ENCODE peak calls at places on chromosomes 7 and 10, in eight cellular contexts. One of them, this sample, is unnamed. For H3K4me1, the result is how much of the 10 kb centered on the place peaks cover.

GRCh38 chr7:135743907-135744789 is 4.5 kb downstream of the FAM180A start:
- DNase-seq in cardiac muscle cell: peak
- DNase-seq in PC-3: no peak
- DNase-seq in tibial artery: peak
- DNase-seq in fibroblast of lung: peak
- DNase-seq in effector memory CD4-positive, alpha-beta T cell: no peak
- DNase-seq in Peyer's patch: no peak
- DNase-seq in adipocyte: peak
- DNase-seq in this sample: no peak

GRCh38 chr7:138468244-138469123 is 8.4 kb downstream of the TRIM24 start:
- DNase-seq in cardiac muscle cell: peak
- DNase-seq in tibial artery: no peak
- DNase-seq in Peyer's patch: no peak
- DNase-seq in fibroblast of lung: no peak
- DNase-seq in PC-3: no peak
- DNase-seq in effector memory CD4-positive, alpha-beta T cell: no peak
- DNase-seq in adipocyte: no peak
- DNase-seq in this sample: no peak

GRCh38 chr10:14820010-14820774 is 17.6 kb downstream of the CDNF start:
- DNase-seq in fibroblast of lung: peak
- DNase-seq in effector memory CD4-positive, alpha-beta T cell: no peak
- DNase-seq in adipocyte: peak
- DNase-seq in tibial artery: no peak
- DNase-seq in cardiac muscle cell: peak
- DNase-seq in PC-3: peak
- DNase-seq in Peyer's patch: no peak
- DNase-seq in this sample: no peak

GRCh38 chr10:91579351-91579985 is 53.4 kb downstream of the PPP1R3C start:
- DNase-seq in tibial artery: no peak
- DNase-seq in Peyer's patch: no peak
- DNase-seq in PC-3: no peak
- DNase-seq in effector memory CD4-positive, alpha-beta T cell: no peak
- DNase-seq in fibroblast of lung: peak
- DNase-seq in adipocyte: peak
- DNase-seq in cardiac muscle cell: no peak
- DNase-seq in this sample: no peak

GRCh38 chr7:117811696-117812095 is 61.5 kb downstream of the CTTNBP2 start:
- DNase-seq in Peyer's patch: no peak
- DNase-seq in fibroblast of lung: no peak
- DNase-seq in effector memory CD4-positive, alpha-beta T cell: no peak
- DNase-seq in tibial artery: no peak
- DNase-seq in adipocyte: no peak
- DNase-seq in PC-3: no peak
- DNase-seq in cardiac muscle cell: no peak
- DNase-seq in this sample: no peak

GRCh38 chr7:90239625-90240228 is 5.2 kb upstream of the CFAP69 start:
- DNase-seq in PC-3: no peak
- DNase-seq in effector memory CD4-positive, alpha-beta T cell: no peak
- DNase-seq in tibial artery: no peak
- DNase-seq in Peyer's patch: no peak
- DNase-seq in adipocyte: no peak
- DNase-seq in cardiac muscle cell: no peak
- DNase-seq in fibroblast of lung: no peak
- DNase-seq in this sample: no peak

GRCh38 chr7:138460649-138461607 is 869 bp downstream of the TRIM24 start:
- DNase-seq in adipocyte: peak
- DNase-seq in effector memory CD4-positive, alpha-beta T cell: peak
- DNase-seq in Peyer's patch: peak
- DNase-seq in tibial artery: peak
- DNase-seq in fibroblast of lung: peak
- DNase-seq in cardiac muscle cell: peak
- DNase-seq in PC-3: peak
- DNase-seq in this sample: peak

GRCh38 chr7:16644987-16645592 is 464 bp downstream of the ANKMY2 start:
- DNase-seq in cardiac muscle cell: peak
- DNase-seq in fibroblast of lung: peak
- DNase-seq in effector memory CD4-positive, alpha-beta T cell: no peak
- DNase-seq in PC-3: no peak
- DNase-seq in Peyer's patch: peak
- DNase-seq in tibial artery: peak
- DNase-seq in adipocyte: peak
- DNase-seq in this sample: no peak

DNA sequence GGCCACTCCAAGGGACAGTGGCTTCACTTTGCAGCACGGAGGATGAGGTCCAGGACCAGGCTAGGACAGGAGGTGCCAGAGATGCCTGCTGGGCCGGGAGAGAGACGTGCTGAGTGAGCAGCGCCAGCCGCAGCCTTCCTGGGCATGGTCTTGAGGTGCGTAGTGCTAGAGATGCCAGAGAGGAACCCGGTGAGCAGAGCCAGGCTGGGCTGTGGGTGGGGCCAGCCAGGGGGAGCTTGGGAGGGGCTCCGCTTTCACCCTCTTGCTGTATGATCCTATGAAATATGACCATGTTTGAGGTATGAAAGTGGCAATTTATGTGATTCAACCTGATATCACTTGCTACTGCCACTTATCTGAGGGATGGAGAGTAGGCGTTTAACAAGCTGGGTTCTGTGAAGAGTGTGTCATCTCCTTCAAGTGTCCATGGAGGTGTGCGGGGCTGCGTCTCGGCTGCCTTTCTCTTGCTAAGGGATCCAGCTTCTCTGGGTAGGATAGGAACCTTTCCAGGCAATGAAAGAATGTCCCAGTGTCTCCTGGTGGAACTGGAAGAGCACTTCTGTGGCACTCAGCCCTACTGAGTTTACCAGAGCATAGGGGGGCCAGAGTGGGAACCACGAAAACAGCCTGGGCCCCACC is 518.4 kb upstream of the FOXK1 start:
- DNase-seq in PC-3: no peak
- DNase-seq in fibroblast of lung: no peak
- DNase-seq in Peyer's patch: no peak
- DNase-seq in tibial artery: no peak
- DNase-seq in cardiac muscle cell: no peak
- DNase-seq in adipocyte: no peak
- DNase-seq in effector memory CD4-positive, alpha-beta T cell: no peak
- DNase-seq in this sample: no peak
- H3K4me3 ChIP-seq in PC-3: no peak
- H3K4me3 ChIP-seq in fibroblast of lung: no peak
- H3K4me3 ChIP-seq in Peyer's patch: no peak
- H3K4me3 ChIP-seq in tibial artery: no peak
- H3K4me3 ChIP-seq in cardiac muscle cell: no peak
- H3K4me3 ChIP-seq in adipocyte: no peak
- H3K4me3 ChIP-seq in effector memory CD4-positive, alpha-beta T cell: no peak
- H3K4me3 ChIP-seq in this sample: no peak

DNA sequence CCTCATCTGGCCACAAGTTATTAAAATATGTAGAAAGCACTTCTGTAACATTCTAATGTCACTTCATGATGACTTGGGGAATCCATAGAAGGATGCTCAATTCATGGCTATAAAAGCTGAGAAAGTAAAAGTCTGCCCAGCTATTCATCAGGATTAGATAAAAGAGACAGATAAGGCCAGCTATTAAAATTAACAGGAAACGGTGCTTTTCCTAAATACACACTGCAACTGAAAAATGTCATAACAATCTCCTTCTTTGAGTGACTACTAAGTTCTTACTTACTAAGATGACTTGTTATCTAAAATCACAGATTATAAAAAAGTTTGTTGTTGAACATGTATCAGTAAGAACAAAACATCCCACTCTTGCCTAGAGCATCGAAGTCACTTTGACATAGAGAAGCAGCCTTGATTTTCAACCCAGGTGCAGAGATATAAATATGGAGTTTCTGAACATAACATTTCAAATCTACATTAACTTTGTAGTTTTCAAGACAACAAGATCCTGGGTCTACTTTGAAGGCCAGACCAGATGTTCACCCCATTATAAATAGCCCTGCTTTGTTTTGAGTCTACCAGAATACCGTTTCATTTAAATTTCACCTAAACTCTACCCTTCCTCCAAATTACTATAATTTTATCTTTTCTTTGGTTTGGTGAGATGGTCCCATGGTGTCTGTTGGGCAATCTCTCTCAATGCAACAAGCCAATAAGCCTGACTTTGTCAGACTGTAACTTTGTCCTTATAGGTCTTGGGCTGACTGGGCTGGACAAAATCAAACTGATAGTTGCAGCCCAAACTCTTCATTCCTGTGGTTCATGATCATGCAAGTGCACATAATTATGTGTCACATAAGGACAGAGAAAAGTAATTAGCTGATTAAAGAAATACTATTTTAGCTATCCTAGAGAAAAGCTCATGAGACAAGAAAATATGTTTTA is 24.0 kb downstream of the HYCC1 start:
- DNase-seq in Peyer's patch: no peak
- DNase-seq in PC-3: no peak
- DNase-seq in effector memory CD4-positive, alpha-beta T cell: no peak
- DNase-seq in tibial artery: no peak
- DNase-seq in cardiac muscle cell: peak
- DNase-seq in adipocyte: no peak
- DNase-seq in fibroblast of lung: peak
- DNase-seq in this sample: no peak
- H3K4me1 ChIP-seq in Peyer's patch: under half
- H3K4me1 ChIP-seq in PC-3: under half
- H3K4me1 ChIP-seq in effector memory CD4-positive, alpha-beta T cell: under half
- H3K4me1 ChIP-seq in tibial artery: under half
- H3K4me1 ChIP-seq in cardiac muscle cell: under half
- H3K4me1 ChIP-seq in adipocyte: under half
- H3K4me1 ChIP-seq in fibroblast of lung: under half
- H3K4me1 ChIP-seq in this sample: under half

GRCh38 chr7:27113991-27114866 is 11.7 kb upstream of the HOXA2 start:
- DNase-seq in fibroblast of lung: peak
- DNase-seq in cardiac muscle cell: no peak
- DNase-seq in adipocyte: no peak
- DNase-seq in tibial artery: peak
- DNase-seq in Peyer's patch: no peak
- DNase-seq in effector memory CD4-positive, alpha-beta T cell: no peak
- DNase-seq in PC-3: peak
- DNase-seq in this sample: no peak

GRCh38 chr7:27111753-27112277 is 9.3 kb upstream of the HOXA2 start:
- DNase-seq in effector memory CD4-positive, alpha-beta T cell: no peak
- DNase-seq in PC-3: no peak
- DNase-seq in Peyer's patch: no peak
- DNase-seq in tibial artery: no peak
- DNase-seq in adipocyte: no peak
- DNase-seq in fibroblast of lung: no peak
- DNase-seq in cardiac muscle cell: no peak
- DNase-seq in this sample: no peak

GRCh38 chr7:27112960-27113949 is 10.8 kb upstream of the HOXA2 start:
- DNase-seq in tibial artery: peak
- DNase-seq in adipocyte: no peak
- DNase-seq in cardiac muscle cell: no peak
- DNase-seq in Peyer's patch: no peak
- DNase-seq in PC-3: peak
- DNase-seq in effector memory CD4-positive, alpha-beta T cell: no peak
- DNase-seq in fibroblast of lung: peak
- DNase-seq in this sample: no peak

GRCh38 chr7:27110977-27111752 is 8.7 kb upstream of the HOXA2 start:
- DNase-seq in cardiac muscle cell: no peak
- DNase-seq in PC-3: peak
- DNase-seq in tibial artery: no peak
- DNase-seq in effector memory CD4-positive, alpha-beta T cell: no peak
- DNase-seq in Peyer's patch: no peak
- DNase-seq in adipocyte: no peak
- DNase-seq in fibroblast of lung: peak
- DNase-seq in this sample: no peak

GRCh38 chr7:27112361-27112760 is 9.9 kb upstream of the HOXA2 start:
- DNase-seq in Peyer's patch: no peak
- DNase-seq in adipocyte: no peak
- DNase-seq in fibroblast of lung: no peak
- DNase-seq in effector memory CD4-positive, alpha-beta T cell: no peak
- DNase-seq in PC-3: peak
- DNase-seq in tibial artery: no peak
- DNase-seq in cardiac muscle cell: no peak
- DNase-seq in this sample: no peak
- H3K4me3 ChIP-seq in Peyer's patch: no peak
- H3K4me3 ChIP-seq in adipocyte: peak
- H3K4me3 ChIP-seq in fibroblast of lung: peak
- H3K4me3 ChIP-seq in effector memory CD4-positive, alpha-beta T cell: no peak
- H3K4me3 ChIP-seq in PC-3: peak
- H3K4me3 ChIP-seq in tibial artery: peak
- H3K4me3 ChIP-seq in cardiac muscle cell: no peak
- H3K4me3 ChIP-seq in this sample: no peak

DNA sequence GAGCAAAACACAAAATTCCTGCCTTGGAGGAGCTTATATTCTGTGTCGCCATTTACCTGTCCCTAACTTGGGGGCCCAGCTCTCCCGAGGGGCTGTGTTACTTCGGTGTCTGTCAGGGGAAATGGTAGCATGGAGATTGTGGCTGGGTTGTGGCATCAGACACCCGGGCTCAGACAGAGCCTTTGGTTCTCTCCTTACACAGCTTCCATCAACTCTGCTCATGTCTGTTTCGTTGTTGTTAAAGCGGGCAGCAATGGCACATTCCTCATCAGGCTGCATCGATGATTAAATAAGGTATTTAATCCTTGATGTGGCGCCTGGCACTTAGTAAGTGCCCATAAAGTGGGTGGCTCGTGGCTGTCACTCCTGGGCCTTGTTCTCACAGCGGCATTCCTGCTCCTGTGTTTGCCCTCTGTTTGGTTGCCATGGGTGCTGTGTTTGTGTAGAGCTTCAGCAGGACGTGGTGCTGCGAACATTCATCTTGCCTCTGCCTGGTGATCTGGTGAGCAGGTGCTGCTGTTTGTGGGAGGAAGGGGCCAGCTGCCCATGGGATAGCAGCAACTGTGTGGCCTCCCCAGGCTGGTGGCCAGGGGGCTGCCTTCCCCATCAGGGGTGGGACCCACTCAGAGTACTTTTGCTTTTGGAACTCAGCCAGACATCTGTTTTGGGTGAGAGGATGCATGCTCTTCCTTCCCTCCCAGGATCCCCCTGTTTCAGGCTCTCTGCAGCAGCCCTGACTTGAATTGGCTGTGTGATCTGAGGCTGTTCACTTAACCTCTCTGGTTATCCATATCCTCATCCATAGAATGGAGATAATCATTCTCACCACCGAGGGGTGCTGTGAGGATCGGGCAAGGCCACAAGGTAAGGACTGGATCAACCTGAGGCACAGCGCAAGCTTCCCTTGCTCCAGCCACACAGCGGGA is 207.2 kb upstream of the SVIL start:
- DNase-seq in adipocyte: no peak
- DNase-seq in Peyer's patch: no peak
- DNase-seq in PC-3: peak
- DNase-seq in tibial artery: peak
- DNase-seq in cardiac muscle cell: peak
- DNase-seq in effector memory CD4-positive, alpha-beta T cell: no peak
- DNase-seq in fibroblast of lung: peak
- DNase-seq in this sample: no peak
- H3K4me1 ChIP-seq in adipocyte: under half
- H3K4me1 ChIP-seq in Peyer's patch: under half
- H3K4me1 ChIP-seq in PC-3: under half
- H3K4me1 ChIP-seq in tibial artery: half or more
- H3K4me1 ChIP-seq in cardiac muscle cell: under half
- H3K4me1 ChIP-seq in effector memory CD4-positive, alpha-beta T cell: under half
- H3K4me1 ChIP-seq in fibroblast of lung: under half
- H3K4me1 ChIP-seq in this sample: under half